ENCODE peak calls at places on chromosomes 2 and 18, in six cellular contexts. One of them, this sample, is unnamed.

GRCh38 chr2:206482123-206482522 is 38.8 kb downstream of the ADAM23 start:
- DNase-seq in K562: no peak
- DNase-seq in SK-N-SH: no peak
- DNase-seq in WTC11: no peak
- DNase-seq in NB4: peak
- DNase-seq in A549: peak
- DNase-seq in this sample: no peak

GRCh38 chr2:45403036-45403435 is 208.0 kb downstream of the SRBD1 start:
- DNase-seq in K562: no peak
- DNase-seq in SK-N-SH: no peak
- DNase-seq in WTC11: no peak
- DNase-seq in NB4: no peak
- DNase-seq in A549: no peak
- DNase-seq in this sample: no peak

GRCh38 chr2:20424300-20425290 is 22.3 kb upstream of the RHOB start:
- DNase-seq in K562: no peak
- DNase-seq in SK-N-SH: peak
- DNase-seq in WTC11: no peak
- DNase-seq in NB4: peak
- DNase-seq in A549: no peak
- DNase-seq in this sample: peak

GRCh38 chr2:178871536-178871935 is 64.3 kb upstream of the TTN start:
- DNase-seq in K562: no peak
- DNase-seq in SK-N-SH: no peak
- DNase-seq in WTC11: no peak
- DNase-seq in NB4: no peak
- DNase-seq in A549: no peak
- DNase-seq in this sample: no peak

GRCh38 chr2:67895171-67895941 is 167.4 kb downstream of the C1D start:
- DNase-seq in K562: no peak
- DNase-seq in SK-N-SH: no peak
- DNase-seq in WTC11: peak
- DNase-seq in NB4: no peak
- DNase-seq in A549: no peak
- DNase-seq in this sample: peak

GRCh38 chr18:3688682-3689081 is 238.7 kb downstream of the TGIF1 start:
- DNase-seq in K562: no peak
- DNase-seq in SK-N-SH: peak
- DNase-seq in WTC11: no peak
- DNase-seq in NB4: no peak
- DNase-seq in A549: peak
- DNase-seq in this sample: no peak

GRCh38 chr2:155815851-155816250 is 516.7 kb downstream of the NR4A2 start:
- DNase-seq in K562: peak
- DNase-seq in SK-N-SH: peak
- DNase-seq in WTC11: peak
- DNase-seq in NB4: peak
- DNase-seq in A549: peak
- DNase-seq in this sample: peak

GRCh38 chr18:79584491-79585394 is 94.9 kb upstream of the CTDP1 start:
- DNase-seq in K562: no peak
- DNase-seq in SK-N-SH: no peak
- DNase-seq in WTC11: no peak
- DNase-seq in NB4: no peak
- DNase-seq in A549: no peak
- DNase-seq in this sample: no peak

GRCh38 chr2:44789446-44789845 is 152.1 kb upstream of the SIX3 start:
- DNase-seq in K562: no peak
- DNase-seq in SK-N-SH: no peak
- DNase-seq in WTC11: no peak
- DNase-seq in NB4: no peak
- DNase-seq in A549: no peak
- DNase-seq in this sample: no peak

GRCh38 chr2:55839182-55839819 is 84.3 kb downstream of the EFEMP1 start:
- DNase-seq in K562: no peak
- DNase-seq in SK-N-SH: no peak
- DNase-seq in WTC11: peak
- DNase-seq in NB4: no peak
- DNase-seq in A549: peak
- DNase-seq in this sample: no peak

GRCh38 chr18:45793295-45793965 is 32.0 kb upstream of the SIGLEC15 start:
- DNase-seq in K562: no peak
- DNase-seq in SK-N-SH: no peak
- DNase-seq in WTC11: no peak
- DNase-seq in NB4: peak
- DNase-seq in A549: peak
- DNase-seq in this sample: no peak

GRCh38 chr2:40440835-40441234 is 11.1 kb downstream of the SLC8A1 start:
- DNase-seq in K562: no peak
- DNase-seq in SK-N-SH: no peak
- DNase-seq in WTC11: no peak
- DNase-seq in NB4: peak
- DNase-seq in A549: no peak
- DNase-seq in this sample: no peak

GRCh38 chr18:21997207-21998143 is 171.9 kb upstream of the GATA6 start:
- DNase-seq in K562: peak
- DNase-seq in SK-N-SH: peak
- DNase-seq in WTC11: peak
- DNase-seq in NB4: peak
- DNase-seq in A549: peak
- DNase-seq in this sample: peak

GRCh38 chr2:141317986-141318385 is 812.8 kb downstream of the LRP1B start:
- DNase-seq in K562: no peak
- DNase-seq in SK-N-SH: no peak
- DNase-seq in WTC11: no peak
- DNase-seq in NB4: no peak
- DNase-seq in A549: peak
- DNase-seq in this sample: no peak

GRCh38 chr2:159996792-159997546 is 65.4 kb downstream of the PLA2R1 start:
- DNase-seq in K562: no peak
- DNase-seq in SK-N-SH: no peak
- DNase-seq in WTC11: no peak
- DNase-seq in NB4: no peak
- DNase-seq in A549: no peak
- DNase-seq in this sample: peak

GRCh38 chr2:132416080-132416911 is at the start of gene GPR39:
- DNase-seq in K562: no peak
- DNase-seq in SK-N-SH: peak
- DNase-seq in WTC11: peak
- DNase-seq in NB4: no peak
- DNase-seq in A549: peak
- DNase-seq in this sample: peak

GRCh38 chr2:174835797-174836255 is 71.6 kb upstream of the CHRNA1 start:
- DNase-seq in K562: no peak
- DNase-seq in SK-N-SH: no peak
- DNase-seq in WTC11: peak
- DNase-seq in NB4: peak
- DNase-seq in A549: no peak
- DNase-seq in this sample: no peak

GRCh38 chr2:174836345-174836999 is 72.2 kb upstream of the CHRNA1 start:
- DNase-seq in K562: no peak
- DNase-seq in SK-N-SH: no peak
- DNase-seq in WTC11: no peak
- DNase-seq in NB4: no peak
- DNase-seq in A549: peak
- DNase-seq in this sample: peak

GRCh38 chr2:174829550-174829949 is 65.3 kb upstream of the CHRNA1 start:
- DNase-seq in K562: no peak
- DNase-seq in SK-N-SH: no peak
- DNase-seq in WTC11: no peak
- DNase-seq in NB4: no peak
- DNase-seq in A549: no peak
- DNase-seq in this sample: no peak

GRCh38 chr2:174830561-174830960 is 66.3 kb upstream of the CHRNA1 start:
- DNase-seq in K562: no peak
- DNase-seq in SK-N-SH: no peak
- DNase-seq in WTC11: no peak
- DNase-seq in NB4: no peak
- DNase-seq in A549: no peak
- DNase-seq in this sample: no peak

DNA sequence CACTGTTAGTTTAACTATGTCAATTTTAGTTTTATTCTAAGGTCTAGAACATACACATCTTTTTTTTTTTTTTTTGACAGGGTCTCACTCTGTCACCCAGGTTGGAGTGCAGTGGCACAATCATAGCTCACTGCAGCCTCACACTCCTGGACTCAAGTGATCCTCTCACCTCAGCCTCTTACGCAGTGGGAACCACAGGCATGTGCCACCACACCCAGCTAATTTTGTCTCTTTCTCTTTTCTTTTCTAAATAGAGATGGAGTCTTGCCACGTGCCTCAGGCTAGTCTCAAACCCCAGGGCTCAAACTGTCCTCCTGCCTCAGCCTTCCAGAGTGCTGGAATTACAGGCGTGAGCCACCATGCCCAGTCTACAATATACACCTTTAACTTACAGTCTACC is 69.5 kb upstream of the CHRNA1 start:
- DNase-seq in K562: no peak
- DNase-seq in SK-N-SH: no peak
- DNase-seq in WTC11: no peak
- DNase-seq in NB4: no peak
- DNase-seq in A549: no peak
- DNase-seq in this sample: no peak
- TF ChIP-seq MAX in K562: no peak
- TF ChIP-seq MAX in SK-N-SH: no peak
- TF ChIP-seq MAX in WTC11: no peak
- TF ChIP-seq MAX in NB4: no peak
- TF ChIP-seq MAX in A549: no peak
- TF ChIP-seq MAX in this sample: no peak

DNA sequence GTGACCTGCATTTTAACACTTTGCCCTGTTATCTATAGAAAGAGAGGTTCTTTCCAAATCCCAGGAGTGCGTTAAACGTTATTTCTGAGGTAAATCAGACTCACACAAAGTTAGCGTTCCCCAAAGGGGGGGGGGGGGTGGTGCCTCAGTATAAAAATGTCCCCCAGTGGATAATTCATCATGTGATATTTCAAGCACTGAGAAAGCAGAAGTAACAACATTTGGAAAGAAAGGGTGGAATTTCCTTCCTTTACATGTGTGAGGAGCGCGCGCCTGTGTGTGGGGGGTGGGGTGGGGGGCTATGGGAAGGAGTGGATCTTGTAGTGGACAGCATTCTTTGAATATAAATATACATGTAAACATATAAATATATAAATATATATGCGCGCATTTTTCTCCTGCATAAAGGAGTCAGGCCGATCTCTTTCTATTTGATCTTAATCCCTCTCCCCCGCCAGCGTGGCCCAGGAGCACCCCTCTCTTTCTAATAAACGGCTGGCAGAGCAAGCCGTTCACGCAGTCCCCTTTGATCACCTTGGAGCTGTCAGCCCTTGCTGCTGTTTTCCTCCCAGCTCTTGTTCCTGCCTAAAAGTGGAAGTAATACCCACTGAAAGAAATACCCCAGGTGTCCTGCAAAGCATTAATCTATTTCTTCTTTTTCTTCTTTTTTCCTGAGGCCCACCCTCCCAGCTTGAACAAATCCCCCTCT is 631.0 kb downstream of the NYAP2 start:
- DNase-seq in K562: no peak
- DNase-seq in SK-N-SH: peak
- DNase-seq in WTC11: no peak
- DNase-seq in NB4: peak
- DNase-seq in A549: no peak
- DNase-seq in this sample: no peak
- TF ChIP-seq MAX in K562: no peak
- TF ChIP-seq MAX in SK-N-SH: no peak
- TF ChIP-seq MAX in WTC11: no peak
- TF ChIP-seq MAX in NB4: peak
- TF ChIP-seq MAX in A549: no peak
- TF ChIP-seq MAX in this sample: no peak

GRCh38 chr18:50277935-50278334 is 3.4 kb downstream of the MBD1 start:
- DNase-seq in K562: no peak
- DNase-seq in SK-N-SH: no peak
- DNase-seq in WTC11: no peak
- DNase-seq in NB4: no peak
- DNase-seq in A549: no peak
- DNase-seq in this sample: no peak
- TF ChIP-seq MAX in K562: no peak
- TF ChIP-seq MAX in SK-N-SH: no peak
- TF ChIP-seq MAX in WTC11: no peak
- TF ChIP-seq MAX in NB4: no peak
- TF ChIP-seq MAX in A549: no peak
- TF ChIP-seq MAX in this sample: no peak

DNA sequence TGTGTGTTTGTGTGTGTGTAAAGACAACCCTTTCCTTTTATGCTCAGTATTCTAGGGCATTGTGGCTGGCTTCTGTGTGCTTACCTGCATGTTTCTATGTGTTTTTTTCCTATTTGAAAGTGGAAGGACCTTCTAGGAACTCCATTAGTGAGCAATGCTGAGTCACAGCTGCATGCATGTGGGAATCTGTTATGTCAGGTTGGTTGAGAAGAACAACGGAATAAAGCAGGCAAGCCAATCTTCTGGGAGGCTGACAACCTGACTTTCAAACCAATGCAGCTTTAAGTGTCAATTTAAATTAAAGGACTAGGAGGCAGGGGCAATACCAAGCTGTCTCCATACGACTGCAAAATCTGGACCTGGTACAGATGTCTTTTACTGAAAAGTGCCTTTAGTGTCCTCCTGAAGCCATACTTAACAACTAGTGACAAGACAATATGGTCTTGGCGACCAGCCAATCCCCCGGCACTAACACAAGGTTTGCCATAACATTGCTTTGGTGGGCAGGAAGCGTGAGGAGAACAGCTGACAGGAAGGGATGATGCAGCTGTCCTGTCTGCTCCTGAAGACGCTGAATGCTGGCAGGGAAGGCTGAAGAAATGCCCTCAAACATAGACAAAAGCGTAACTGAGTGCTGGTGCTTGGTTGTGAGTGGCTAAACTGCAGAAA is 514.7 kb upstream of the CDH7 start:
- DNase-seq in K562: no peak
- DNase-seq in SK-N-SH: peak
- DNase-seq in WTC11: no peak
- DNase-seq in NB4: no peak
- DNase-seq in A549: no peak
- DNase-seq in this sample: no peak
- TF ChIP-seq MAX in K562: no peak
- TF ChIP-seq MAX in SK-N-SH: no peak
- TF ChIP-seq MAX in WTC11: no peak
- TF ChIP-seq MAX in NB4: no peak
- TF ChIP-seq MAX in A549: no peak
- TF ChIP-seq MAX in this sample: no peak

GRCh38 chr2:227853204-227853629 is 18.2 kb upstream of the DAW1 start:
- DNase-seq in K562: no peak
- DNase-seq in SK-N-SH: no peak
- DNase-seq in WTC11: no peak
- DNase-seq in NB4: no peak
- DNase-seq in A549: peak
- DNase-seq in this sample: no peak
- TF ChIP-seq MAX in K562: no peak
- TF ChIP-seq MAX in SK-N-SH: peak
- TF ChIP-seq MAX in WTC11: no peak
- TF ChIP-seq MAX in NB4: no peak
- TF ChIP-seq MAX in A549: no peak
- TF ChIP-seq MAX in this sample: no peak

GRCh38 chr2:96923810-96924774 is 54.2 kb upstream of the SEMA4C start:
- DNase-seq in K562: peak
- DNase-seq in SK-N-SH: no peak
- DNase-seq in WTC11: no peak
- DNase-seq in NB4: no peak
- DNase-seq in A549: no peak
- DNase-seq in this sample: no peak
- TF ChIP-seq MAX in K562: peak
- TF ChIP-seq MAX in SK-N-SH: no peak
- TF ChIP-seq MAX in WTC11: no peak
- TF ChIP-seq MAX in NB4: peak
- TF ChIP-seq MAX in A549: no peak
- TF ChIP-seq MAX in this sample: no peak

This sample was measured in endothelial cell of umbilical vein.